ENCODE peak calls at places on chromosomes 6 and 20, in six cellular contexts. One of them, this sample, is unnamed.

GRCh38 chr20:42744756-42745465 is 444.8 kb downstream of the PTPRT start:
- DNase-seq in astrocyte of the cerebellum: no peak
- DNase-seq in RPMI7951: no peak
- DNase-seq in stimulated activated CD4-positive, alpha-beta T cell treated with anti-CD3 and anti-CD28 coated beads, Interleukin-1b, Interleukin-23, amount 100 ng/mL, for 24 hours: no peak
- DNase-seq in fibroblast of mammary gland: no peak
- DNase-seq in lower lobe of right lung: no peak
- DNase-seq in this sample: no peak

GRCh38 chr6:164927288-164928040 is 381.9 kb downstream of the C6orf118 start:
- DNase-seq in stimulated activated CD4-positive, alpha-beta T cell treated with anti-CD3 and anti-CD28 coated beads, Interleukin-1b, Interleukin-23, amount 100 ng/mL, for 24 hours: peak; percentile 33
- DNase-seq in lower lobe of right lung: peak; percentile 60
- DNase-seq in astrocyte of the cerebellum: peak; percentile 43
- DNase-seq in fibroblast of mammary gland: peak; percentile 46
- DNase-seq in RPMI7951: peak; percentile 47
- DNase-seq in this sample: peak; percentile 45

GRCh38 chr20:25302596-25302995 is 54.7 kb downstream of the PYGB start:
- DNase-seq in fibroblast of mammary gland: no peak
- DNase-seq in RPMI7951: no peak
- DNase-seq in stimulated activated CD4-positive, alpha-beta T cell treated with anti-CD3 and anti-CD28 coated beads, Interleukin-1b, Interleukin-23, amount 100 ng/mL, for 24 hours: no peak
- DNase-seq in lower lobe of right lung: no peak
- DNase-seq in astrocyte of the cerebellum: no peak
- DNase-seq in this sample: no peak

GRCh38 chr20:44727039-44727438 is 11.9 kb downstream of the CCN5 start:
- DNase-seq in lower lobe of right lung: no peak
- DNase-seq in RPMI7951: no peak
- DNase-seq in astrocyte of the cerebellum: no peak
- DNase-seq in stimulated activated CD4-positive, alpha-beta T cell treated with anti-CD3 and anti-CD28 coated beads, Interleukin-1b, Interleukin-23, amount 100 ng/mL, for 24 hours: no peak
- DNase-seq in fibroblast of mammary gland: no peak
- DNase-seq in this sample: no peak

GRCh38 chr6:126054258-126054702 is 67.9 kb downstream of the TRMT11 start:
- DNase-seq in stimulated activated CD4-positive, alpha-beta T cell treated with anti-CD3 and anti-CD28 coated beads, Interleukin-1b, Interleukin-23, amount 100 ng/mL, for 24 hours: no peak
- DNase-seq in RPMI7951: peak; percentile 16
- DNase-seq in astrocyte of the cerebellum: no peak
- DNase-seq in fibroblast of mammary gland: peak; percentile 42
- DNase-seq in lower lobe of right lung: no peak
- DNase-seq in this sample: peak; percentile 94

GRCh38 chr20:59726196-59726595 is 121.9 kb downstream of the PHACTR3 start:
- DNase-seq in RPMI7951: no peak
- DNase-seq in fibroblast of mammary gland: no peak
- DNase-seq in lower lobe of right lung: no peak
- DNase-seq in stimulated activated CD4-positive, alpha-beta T cell treated with anti-CD3 and anti-CD28 coated beads, Interleukin-1b, Interleukin-23, amount 100 ng/mL, for 24 hours: no peak
- DNase-seq in astrocyte of the cerebellum: no peak
- DNase-seq in this sample: no peak

GRCh38 chr6:88680654-88681053 is 282.8 kb downstream of the RNGTT start:
- DNase-seq in RPMI7951: no peak
- DNase-seq in fibroblast of mammary gland: peak; percentile 17
- DNase-seq in stimulated activated CD4-positive, alpha-beta T cell treated with anti-CD3 and anti-CD28 coated beads, Interleukin-1b, Interleukin-23, amount 100 ng/mL, for 24 hours: no peak
- DNase-seq in astrocyte of the cerebellum: no peak
- DNase-seq in lower lobe of right lung: no peak
- DNase-seq in this sample: no peak

GRCh38 chr20:49821850-49822249 is 9.2 kb downstream of the SLC9A8 start:
- DNase-seq in stimulated activated CD4-positive, alpha-beta T cell treated with anti-CD3 and anti-CD28 coated beads, Interleukin-1b, Interleukin-23, amount 100 ng/mL, for 24 hours: no peak
- DNase-seq in RPMI7951: peak; percentile 64
- DNase-seq in fibroblast of mammary gland: peak; percentile 53
- DNase-seq in astrocyte of the cerebellum: peak; percentile 64
- DNase-seq in lower lobe of right lung: no peak
- DNase-seq in this sample: peak; percentile 79

GRCh38 chr6:167689751-167690150 is 137.0 kb upstream of the AFDN start:
- DNase-seq in fibroblast of mammary gland: no peak
- DNase-seq in stimulated activated CD4-positive, alpha-beta T cell treated with anti-CD3 and anti-CD28 coated beads, Interleukin-1b, Interleukin-23, amount 100 ng/mL, for 24 hours: no peak
- DNase-seq in lower lobe of right lung: no peak
- DNase-seq in RPMI7951: no peak
- DNase-seq in astrocyte of the cerebellum: no peak
- DNase-seq in this sample: no peak

GRCh38 chr6:154488802-154489437 is 21.6 kb downstream of the CNKSR3 start:
- DNase-seq in lower lobe of right lung: no peak
- DNase-seq in stimulated activated CD4-positive, alpha-beta T cell treated with anti-CD3 and anti-CD28 coated beads, Interleukin-1b, Interleukin-23, amount 100 ng/mL, for 24 hours: no peak
- DNase-seq in astrocyte of the cerebellum: peak; percentile 74
- DNase-seq in RPMI7951: peak; percentile 86
- DNase-seq in fibroblast of mammary gland: peak; percentile 89
- DNase-seq in this sample: peak; percentile 44

GRCh38 chr6:137951064-137951597 is 84.1 kb downstream of the TNFAIP3 start:
- DNase-seq in lower lobe of right lung: no peak
- DNase-seq in fibroblast of mammary gland: no peak
- DNase-seq in stimulated activated CD4-positive, alpha-beta T cell treated with anti-CD3 and anti-CD28 coated beads, Interleukin-1b, Interleukin-23, amount 100 ng/mL, for 24 hours: no peak
- DNase-seq in astrocyte of the cerebellum: no peak
- DNase-seq in RPMI7951: no peak
- DNase-seq in this sample: no peak

GRCh38 chr6:28336284-28337024 is 506 bp upstream of the ZSCAN31 start:
- DNase-seq in fibroblast of mammary gland: peak; percentile 23
- DNase-seq in RPMI7951: peak; percentile 91
- DNase-seq in stimulated activated CD4-positive, alpha-beta T cell treated with anti-CD3 and anti-CD28 coated beads, Interleukin-1b, Interleukin-23, amount 100 ng/mL, for 24 hours: no peak
- DNase-seq in astrocyte of the cerebellum: no peak
- DNase-seq in lower lobe of right lung: no peak
- DNase-seq in this sample: peak; percentile 52

GRCh38 chr6:23027281-23027680 is 457.9 kb downstream of the HDGFL1 start:
- DNase-seq in fibroblast of mammary gland: no peak
- DNase-seq in RPMI7951: no peak
- DNase-seq in lower lobe of right lung: no peak
- DNase-seq in stimulated activated CD4-positive, alpha-beta T cell treated with anti-CD3 and anti-CD28 coated beads, Interleukin-1b, Interleukin-23, amount 100 ng/mL, for 24 hours: no peak
- DNase-seq in astrocyte of the cerebellum: no peak
- DNase-seq in this sample: no peak

GRCh38 chr20:36579996-36580545 is 6.7 kb downstream of the TGIF2 start:
- DNase-seq in stimulated activated CD4-positive, alpha-beta T cell treated with anti-CD3 and anti-CD28 coated beads, Interleukin-1b, Interleukin-23, amount 100 ng/mL, for 24 hours: no peak
- DNase-seq in fibroblast of mammary gland: peak; percentile 40
- DNase-seq in lower lobe of right lung: no peak
- DNase-seq in astrocyte of the cerebellum: peak; percentile 41
- DNase-seq in RPMI7951: peak; percentile 43
- DNase-seq in this sample: no peak

GRCh38 chr20:63957690-63958441 is 1.6 kb upstream of the UCKL1 start:
- DNase-seq in fibroblast of mammary gland: peak; percentile 65
- DNase-seq in RPMI7951: no peak
- DNase-seq in astrocyte of the cerebellum: no peak
- DNase-seq in stimulated activated CD4-positive, alpha-beta T cell treated with anti-CD3 and anti-CD28 coated beads, Interleukin-1b, Interleukin-23, amount 100 ng/mL, for 24 hours: no peak
- DNase-seq in lower lobe of right lung: no peak
- DNase-seq in this sample: peak; percentile 15

GRCh38 chr6:5968817-5969726 is 37.7 kb downstream of the NRN1 start:
- DNase-seq in RPMI7951: peak; percentile 78
- DNase-seq in lower lobe of right lung: peak; percentile 60
- DNase-seq in fibroblast of mammary gland: peak; percentile 36
- DNase-seq in astrocyte of the cerebellum: peak; percentile 19
- DNase-seq in stimulated activated CD4-positive, alpha-beta T cell treated with anti-CD3 and anti-CD28 coated beads, Interleukin-1b, Interleukin-23, amount 100 ng/mL, for 24 hours: no peak
- DNase-seq in this sample: no peak